ENCODE peak calls at places on chromosomes 3 and 15, in eight cellular contexts. K, Y, A, V, X, F, E and P are unnamed samples.
A peak's percentile ranks its signal among the peaks of the same experiment; 100 is the strongest.

GRCh38 chr15:63469190-63469589 is 35.2 kb upstream of the USP3 start:
- DNase-seq in A (no peak), E (no peak), V (no peak), K (no peak), F (peak; percentile 10), Y (no peak), X (no peak), P (no peak)

GRCh38 chr3:150495563-150496168 is 50.6 kb downstream of the SERP1 start:
- DNase-seq in K (peak; percentile 29), V (peak; percentile 66), E (no peak), Y (no peak), A (no peak), F (peak; percentile 58), X (peak; percentile 71), P (no peak)

GRCh38 chr15:25464784-25465183 is 26.0 kb upstream of the UBE3A start:
- DNase-seq in F (no peak), A (no peak), X (no peak), E (no peak), V (no peak), K (no peak), Y (no peak), P (no peak)

GRCh38 chr15:38670142-38671002 is 105.8 kb upstream of the RASGRP1 start:
- DNase-seq in X (no peak), F (peak; percentile 78), Y (no peak), K (no peak), A (no peak), V (peak; percentile 33), E (peak; percentile 25), P (no peak)

GRCh38 chr3:197749315-197749600 is 425 bp upstream of the FYTTD1 start:
- DNase-seq in K (peak; percentile 62), V (peak; percentile 55), A (no peak), F (peak; percentile 83), X (peak; percentile 58), Y (no peak), E (peak; percentile 63), P (no peak)

GRCh38 chr3:45554001-45554691 is 40.4 kb upstream of the LIMD1 start:
- DNase-seq in Y (no peak), X (peak; percentile 51), A (peak; percentile 83), E (peak; percentile 73), V (peak; percentile 57), K (no peak), F (peak; percentile 76), P (no peak)

GRCh38 chr15:99118801-99119546 is 14.1 kb downstream of the SYNM start:
- DNase-seq in X (no peak), F (no peak), E (no peak), V (no peak), K (no peak), Y (no peak), A (no peak), P (peak; percentile 60)

GRCh38 chr3:58079773-58080172 is 71.6 kb downstream of the FLNB start:
- DNase-seq in X (no peak), A (no peak), F (no peak), E (no peak), Y (no peak), V (no peak), K (no peak), P (no peak)

GRCh38 chr15:92391640-92392039 is 2.0 kb upstream of the ST8SIA2 start:
- DNase-seq in X (peak; percentile 23), V (peak; percentile 31), Y (no peak), A (no peak), F (peak; percentile 18), E (no peak), K (peak; percentile 53), P (no peak)

GRCh38 chr3:11020764-11021163 is 28.2 kb downstream of the SLC6A1 start:
- DNase-seq in X (no peak), K (no peak), V (no peak), F (no peak), E (no peak), Y (no peak), A (no peak), P (no peak)

GRCh38 chr3:120708408-120708807 is 26.4 kb upstream of the HGD start:
- DNase-seq in E (no peak), V (no peak), A (no peak), X (no peak), Y (no peak), F (peak; percentile 6), K (no peak), P (no peak)

GRCh38 chr3:42071720-42072582 is 19.2 kb upstream of the TRAK1 start:
- DNase-seq in E (peak; percentile 75), Y (no peak), X (peak; percentile 84), V (peak; percentile 70), K (peak; percentile 82), A (peak; percentile 84), F (peak; percentile 80), P (peak; percentile 79)

GRCh38 chr3:20637729-20638128 is 451.7 kb upstream of the SGO1 start:
- DNase-seq in A (no peak), X (no peak), F (no peak), Y (no peak), V (no peak), E (no peak), K (no peak), P (no peak)

GRCh38 chr3:47475029-47475569 is 642 bp downstream of the SCAP start:
- DNase-seq in F (no peak), K (peak; percentile 46), X (peak; percentile 36), A (no peak), Y (no peak), V (peak; percentile 24), E (peak; percentile 14), P (no peak)

GRCh38 chr3:30282052-30282708 is 324.2 kb upstream of the TGFBR2 start:
- DNase-seq in K (peak; percentile 85), V (no peak), X (peak; percentile 82), E (no peak), F (no peak), A (peak; percentile 54), Y (no peak), P (no peak)

GRCh38 chr3:53077476-53078220 is 31.8 kb upstream of the SFMBT1 start:
- DNase-seq in Y (no peak), E (no peak), A (peak; percentile 13), K (no peak), F (no peak), X (no peak), V (no peak), P (no peak)

GRCh38 chr3:52471371-52472238 is 16.2 kb downstream of the NISCH start:
- DNase-seq in K (no peak), F (peak; percentile 52), E (peak; percentile 63), Y (peak; percentile 67), X (peak; percentile 67), V (peak; percentile 76), A (no peak), P (peak; percentile 81)

GRCh38 chr3:21390856-21391255 is 360.2 kb downstream of the ZNF385D start:
- DNase-seq in A (no peak), Y (no peak), F (no peak), V (no peak), E (no peak), K (no peak), X (peak; percentile 21), P (no peak)

GRCh38 chr15:82851981-82852511 is 42.6 kb downstream of the WHAMM start:
- DNase-seq in Y (no peak), X (no peak), E (no peak), F (no peak), V (no peak), K (no peak), A (no peak), P (peak; percentile 61)
- H3K4me1 ChIP-seq in Y (no peaks in the 10 kb centered on the region), X (no peaks in the 10 kb centered on the region), E (peaks cover 7% of the 10 kb centered on the region), F (peaks cover 19% of the 10 kb centered on the region), V (no peaks in the 10 kb centered on the region), K (no peaks in the 10 kb centered on the region), A (no peaks in the 10 kb centered on the region), P (no peaks in the 10 kb centered on the region)

DNA sequence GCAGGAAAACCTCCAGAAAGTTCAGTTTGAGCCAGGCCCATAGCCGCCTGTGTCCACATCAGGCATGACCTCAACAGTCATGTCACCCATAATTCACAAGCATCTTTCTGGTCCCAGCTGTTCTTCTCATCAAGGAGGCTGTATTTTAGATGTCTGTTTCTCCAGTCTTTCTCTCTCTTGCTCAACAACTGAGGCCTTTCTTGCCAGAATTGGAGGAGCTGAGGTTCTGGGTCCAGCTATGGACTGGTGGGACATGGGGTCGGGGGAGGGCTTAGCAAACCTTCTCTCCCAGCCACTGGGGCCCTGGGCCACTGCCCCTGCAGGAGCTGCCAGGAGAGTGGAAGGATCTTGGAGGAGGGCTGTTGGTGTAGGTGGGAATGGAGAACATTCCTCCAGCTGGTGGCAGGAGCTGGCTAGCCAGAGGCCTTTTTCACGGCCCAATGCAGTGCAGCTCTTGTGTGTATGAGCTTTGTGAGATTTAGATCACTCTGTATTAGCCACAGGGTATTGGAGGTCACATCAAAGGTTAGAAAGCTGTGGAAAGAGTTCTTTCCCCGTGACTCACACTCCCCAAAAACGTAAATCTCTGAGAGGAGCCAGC is 23.5 kb downstream of the MAGEF1 start:
- DNase-seq in X (peak; percentile 83), Y (no peak), V (no peak), K (peak; percentile 47), A (peak; percentile 56), E (no peak), F (no peak), P (no peak)
- H3K4me1 ChIP-seq in X (peaks cover 21% of the 10 kb centered on the region), Y (peaks cover 11% of the 10 kb centered on the region), V (peaks cover 14% of the 10 kb centered on the region), K (peaks cover 9% of the 10 kb centered on the region), A (peaks cover 60% of the 10 kb centered on the region), E (peaks cover 28% of the 10 kb centered on the region), F (no peaks in the 10 kb centered on the region), P (peaks cover 7% of the 10 kb centered on the region)

GRCh38 chr15:67067161-67067853 is 1.9 kb downstream of the SMAD3 start:
- DNase-seq in E (no peak), K (peak; percentile 53), V (no peak), X (no peak), Y (peak; percentile 58), F (peak; percentile 52), A (peak; percentile 51), P (peak; percentile 68)
- H3K4me1 ChIP-seq in E (peaks cover 54% of the 10 kb centered on the region), K (peaks cover 47% of the 10 kb centered on the region), V (peaks cover 41% of the 10 kb centered on the region), X (peaks cover 48% of the 10 kb centered on the region), Y (peaks cover 10% of the 10 kb centered on the region), F (peaks cover 46% of the 10 kb centered on the region), A (peaks cover 12% of the 10 kb centered on the region), P (peaks cover 41% of the 10 kb centered on the region)

GRCh38 chr3:141405581-141405980 is 37.3 kb downstream of the ZBTB38 start:
- DNase-seq in K (no peak), A (no peak), V (no peak), Y (no peak), X (no peak), E (no peak), F (no peak), P (no peak)

GRCh38 chr3:141407043-141407442 is 38.7 kb downstream of the ZBTB38 start:
- DNase-seq in X (peak; percentile 98), E (peak; percentile 51), K (no peak), F (no peak), V (no peak), Y (no peak), A (no peak), P (no peak)

GRCh38 chr3:141403576-141403975 is 35.3 kb downstream of the ZBTB38 start:
- DNase-seq in X (no peak), V (no peak), F (no peak), A (no peak), Y (no peak), K (no peak), E (no peak), P (no peak)

GRCh38 chr3:141406265-141406664 is 38.0 kb downstream of the ZBTB38 start:
- DNase-seq in K (no peak), E (no peak), X (no peak), Y (no peak), A (no peak), V (no peak), F (no peak), P (no peak)

DNA sequence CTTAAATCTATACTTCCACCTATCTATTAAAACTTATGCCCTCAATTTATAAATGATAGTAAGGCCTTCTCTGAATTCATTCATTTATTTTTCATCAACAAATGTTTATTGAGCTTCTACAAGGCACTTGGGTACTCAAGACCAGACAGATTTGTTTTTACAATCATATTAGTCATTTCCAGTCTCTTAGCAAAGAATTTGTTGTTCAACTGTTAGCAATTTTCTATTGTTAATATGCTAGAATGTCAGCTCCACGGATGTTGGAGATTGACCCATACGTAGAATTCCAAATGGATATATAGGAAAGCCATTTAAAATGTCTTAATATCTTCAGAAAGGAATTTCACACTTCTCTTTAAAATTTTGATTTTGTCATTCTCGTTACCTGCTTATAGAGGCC is 36.7 kb downstream of the ZBTB38 start:
- DNase-seq in V (no peak), A (no peak), Y (no peak), K (no peak), F (no peak), X (peak; percentile 48), E (no peak), P (no peak)
- H3K4me1 ChIP-seq in V (peaks cover 46% of the 10 kb centered on the region), A (no peaks in the 10 kb centered on the region), Y (peaks cover 19% of the 10 kb centered on the region), K (peaks cover 61% of the 10 kb centered on the region), F (no peaks in the 10 kb centered on the region), X (peaks cover 13% of the 10 kb centered on the region), E (peaks cover 61% of the 10 kb centered on the region), P (peaks cover 25% of the 10 kb centered on the region)